ENCODE peak calls at places on chromosomes 12 and 14, in seven cellular contexts. One of them, this sample, is unnamed.

GRCh38 chr12:76777765-76778216 is 13.9 kb downstream of the ZDHHC17 start:
- DNase-seq in epithelial cell of esophagus: peak
- DNase-seq in GM04504: no peak
- DNase-seq in SW 1271: no peak
- DNase-seq in MM.1S: peak
- DNase-seq in myocyte: no peak
- DNase-seq in T-helper 2 cell: no peak
- DNase-seq in this sample: peak

GRCh38 chr12:19998968-19999792 is 369.2 kb upstream of the PDE3A start:
- DNase-seq in MM.1S: no peak
- DNase-seq in epithelial cell of esophagus: no peak
- DNase-seq in myocyte: no peak
- DNase-seq in GM04504: no peak
- DNase-seq in T-helper 2 cell: no peak
- DNase-seq in SW 1271: no peak
- DNase-seq in this sample: no peak

GRCh38 chr14:69084023-69084422 is 68.9 kb downstream of the DCAF5 start:
- DNase-seq in T-helper 2 cell: no peak
- DNase-seq in SW 1271: no peak
- DNase-seq in MM.1S: no peak
- DNase-seq in myocyte: no peak
- DNase-seq in GM04504: no peak
- DNase-seq in epithelial cell of esophagus: no peak
- DNase-seq in this sample: no peak

GRCh38 chr12:108803428-108804105 is 53.8 kb downstream of the SSH1 start:
- DNase-seq in myocyte: peak
- DNase-seq in MM.1S: peak
- DNase-seq in SW 1271: peak
- DNase-seq in GM04504: peak
- DNase-seq in T-helper 2 cell: peak
- DNase-seq in epithelial cell of esophagus: peak
- DNase-seq in this sample: peak

GRCh38 chr14:80491131-80491530 is 279.8 kb upstream of the DIO2 start:
- DNase-seq in MM.1S: peak
- DNase-seq in myocyte: peak
- DNase-seq in GM04504: peak
- DNase-seq in SW 1271: no peak
- DNase-seq in epithelial cell of esophagus: no peak
- DNase-seq in T-helper 2 cell: no peak
- DNase-seq in this sample: no peak

GRCh38 chr12:104358353-104359003 is 54.9 kb downstream of the EID3 start:
- DNase-seq in MM.1S: peak
- DNase-seq in epithelial cell of esophagus: peak
- DNase-seq in T-helper 2 cell: peak
- DNase-seq in GM04504: no peak
- DNase-seq in myocyte: peak
- DNase-seq in SW 1271: peak
- DNase-seq in this sample: peak

GRCh38 chr14:42742084-42742483 is 1135.4 kb downstream of the LRFN5 start:
- DNase-seq in epithelial cell of esophagus: no peak
- DNase-seq in myocyte: no peak
- DNase-seq in SW 1271: no peak
- DNase-seq in GM04504: no peak
- DNase-seq in T-helper 2 cell: no peak
- DNase-seq in MM.1S: peak
- DNase-seq in this sample: no peak

GRCh38 chr12:6925543-6926279 is 2.0 kb upstream of the ATN1 start:
- DNase-seq in GM04504: peak
- DNase-seq in epithelial cell of esophagus: peak
- DNase-seq in T-helper 2 cell: no peak
- DNase-seq in SW 1271: peak
- DNase-seq in myocyte: peak
- DNase-seq in MM.1S: no peak
- DNase-seq in this sample: peak

GRCh38 chr12:114984641-114985041 is 300.7 kb upstream of the TBX3 start:
- DNase-seq in MM.1S: no peak
- DNase-seq in GM04504: no peak
- DNase-seq in T-helper 2 cell: no peak
- DNase-seq in myocyte: no peak
- DNase-seq in SW 1271: no peak
- DNase-seq in epithelial cell of esophagus: no peak
- DNase-seq in this sample: no peak

GRCh38 chr12:125024949-125025563 is 31.6 kb downstream of the BRI3BP start:
- DNase-seq in SW 1271: no peak
- DNase-seq in GM04504: no peak
- DNase-seq in epithelial cell of esophagus: no peak
- DNase-seq in T-helper 2 cell: no peak
- DNase-seq in myocyte: no peak
- DNase-seq in MM.1S: no peak
- DNase-seq in this sample: no peak

GRCh38 chr14:52706286-52706685 is 714 bp upstream of the PSMC6 start:
- DNase-seq in myocyte: no peak
- DNase-seq in SW 1271: peak
- DNase-seq in MM.1S: no peak
- DNase-seq in T-helper 2 cell: peak
- DNase-seq in GM04504: no peak
- DNase-seq in epithelial cell of esophagus: peak
- DNase-seq in this sample: peak

GRCh38 chr12:91523831-91524230 is 341.2 kb upstream of the DCN start:
- DNase-seq in myocyte: no peak
- DNase-seq in SW 1271: no peak
- DNase-seq in epithelial cell of esophagus: no peak
- DNase-seq in MM.1S: no peak
- DNase-seq in GM04504: no peak
- DNase-seq in T-helper 2 cell: no peak
- DNase-seq in this sample: no peak

GRCh38 chr14:50001146-50001998 is 108.5 kb downstream of the ARF6 start:
- DNase-seq in MM.1S: peak
- DNase-seq in T-helper 2 cell: peak
- DNase-seq in GM04504: peak
- DNase-seq in myocyte: peak
- DNase-seq in epithelial cell of esophagus: peak
- DNase-seq in SW 1271: peak
- DNase-seq in this sample: no peak

GRCh38 chr14:21087294-21088091 is 11.0 kb downstream of the ZNF219 start:
- DNase-seq in GM04504: peak
- DNase-seq in epithelial cell of esophagus: peak
- DNase-seq in myocyte: no peak
- DNase-seq in SW 1271: peak
- DNase-seq in MM.1S: peak
- DNase-seq in T-helper 2 cell: peak
- DNase-seq in this sample: no peak

GRCh38 chr14:48936352-48936751 is 649.8 kb downstream of the RPS29 start:
- DNase-seq in T-helper 2 cell: no peak
- DNase-seq in epithelial cell of esophagus: peak
- DNase-seq in GM04504: no peak
- DNase-seq in myocyte: no peak
- DNase-seq in SW 1271: no peak
- DNase-seq in MM.1S: no peak
- DNase-seq in this sample: no peak

GRCh38 chr12:65778268-65779090 is 45.8 kb upstream of the HMGA2 start:
- DNase-seq in myocyte: no peak
- DNase-seq in T-helper 2 cell: no peak
- DNase-seq in GM04504: peak
- DNase-seq in MM.1S: no peak
- DNase-seq in SW 1271: no peak
- DNase-seq in epithelial cell of esophagus: peak
- DNase-seq in this sample: no peak

GRCh38 chr14:22634233-22634632 is 9.9 kb downstream of the OR6J1 start:
- DNase-seq in T-helper 2 cell: no peak
- DNase-seq in myocyte: no peak
- DNase-seq in SW 1271: no peak
- DNase-seq in GM04504: no peak
- DNase-seq in epithelial cell of esophagus: no peak
- DNase-seq in MM.1S: no peak
- DNase-seq in this sample: no peak

GRCh38 chr12:104658085-104658484 is 201.3 kb downstream of the CHST11 start:
- DNase-seq in MM.1S: no peak
- DNase-seq in epithelial cell of esophagus: no peak
- DNase-seq in myocyte: no peak
- DNase-seq in GM04504: no peak
- DNase-seq in T-helper 2 cell: no peak
- DNase-seq in SW 1271: no peak
- DNase-seq in this sample: no peak

GRCh38 chr12:32116897-32117296 is 10.2 kb downstream of the BICD1 start:
- DNase-seq in epithelial cell of esophagus: peak
- DNase-seq in myocyte: peak
- DNase-seq in T-helper 2 cell: no peak
- DNase-seq in GM04504: no peak
- DNase-seq in MM.1S: no peak
- DNase-seq in SW 1271: no peak
- DNase-seq in this sample: no peak

GRCh38 chr12:47946413-47947107 is 16.8 kb upstream of the TMEM106C start:
- DNase-seq in MM.1S: no peak
- DNase-seq in myocyte: peak
- DNase-seq in SW 1271: no peak
- DNase-seq in epithelial cell of esophagus: no peak
- DNase-seq in T-helper 2 cell: no peak
- DNase-seq in GM04504: no peak
- DNase-seq in this sample: no peak

GRCh38 chr14:80404413-80404812 is 193.1 kb upstream of the DIO2 start:
- DNase-seq in T-helper 2 cell: no peak
- DNase-seq in myocyte: no peak
- DNase-seq in GM04504: no peak
- DNase-seq in MM.1S: no peak
- DNase-seq in SW 1271: no peak
- DNase-seq in epithelial cell of esophagus: no peak
- DNase-seq in this sample: no peak

GRCh38 chr12:54220092-54220557 is 31.3 kb upstream of the SMUG1 start:
- DNase-seq in SW 1271: peak
- DNase-seq in myocyte: peak
- DNase-seq in epithelial cell of esophagus: peak
- DNase-seq in T-helper 2 cell: peak
- DNase-seq in MM.1S: peak
- DNase-seq in GM04504: peak
- DNase-seq in this sample: peak

GRCh38 chr12:57182918-57183575 is 33.5 kb upstream of the NXPH4 start:
- DNase-seq in MM.1S: peak
- DNase-seq in GM04504: no peak
- DNase-seq in SW 1271: peak
- DNase-seq in T-helper 2 cell: peak
- DNase-seq in myocyte: peak
- DNase-seq in epithelial cell of esophagus: peak
- DNase-seq in this sample: peak

GRCh38 chr12:120689397-120690082 is 2.6 kb downstream of the MLEC start:
- DNase-seq in SW 1271: no peak
- DNase-seq in MM.1S: no peak
- DNase-seq in GM04504: no peak
- DNase-seq in myocyte: no peak
- DNase-seq in T-helper 2 cell: no peak
- DNase-seq in epithelial cell of esophagus: no peak
- DNase-seq in this sample: no peak

GRCh38 chr12:45914090-45914489 is 76.3 kb downstream of the SCAF11 start:
- DNase-seq in MM.1S: no peak
- DNase-seq in myocyte: peak
- DNase-seq in GM04504: peak
- DNase-seq in T-helper 2 cell: no peak
- DNase-seq in epithelial cell of esophagus: peak
- DNase-seq in SW 1271: peak
- DNase-seq in this sample: peak